ENCODE peak calls at places on chromosomes 13 and 19, in ten cellular contexts. One of them, this sample, is unnamed.
A peak's percentile ranks its signal among the peaks of the same experiment; 100 is the strongest.

GRCh38 chr13:64428196-64428595 is 2801.9 kb downstream of the PCDH9 start:
- DNase-seq in left ventricle myocardium inferior: no peak
- DNase-seq in CD8-positive, alpha-beta memory T cell: no peak
- DNase-seq in A549: no peak
- DNase-seq in adipocyte: peak; percentile 45
- DNase-seq in hepatocyte: no peak
- DNase-seq in spleen: no peak
- DNase-seq in cardiac muscle cell: no peak
- DNase-seq in transverse colon: no peak
- DNase-seq in Peyer's patch: no peak
- DNase-seq in this sample: no peak

GRCh38 chr19:38647966-38648788 is 728 bp downstream of the ACTN4 start:
- DNase-seq in left ventricle myocardium inferior: no peak
- DNase-seq in CD8-positive, alpha-beta memory T cell: no peak
- DNase-seq in A549: no peak
- DNase-seq in adipocyte: peak; percentile 55
- DNase-seq in hepatocyte: peak; percentile 26
- DNase-seq in spleen: no peak
- DNase-seq in cardiac muscle cell: peak; percentile 29
- DNase-seq in transverse colon: no peak
- DNase-seq in Peyer's patch: no peak
- DNase-seq in this sample: peak; percentile 51

GRCh38 chr19:6772866-6773322 is 386 bp downstream of the VAV1 start:
- DNase-seq in left ventricle myocardium inferior: no peak
- DNase-seq in CD8-positive, alpha-beta memory T cell: no peak
- DNase-seq in A549: no peak
- DNase-seq in adipocyte: no peak
- DNase-seq in hepatocyte: no peak
- DNase-seq in spleen: no peak
- DNase-seq in cardiac muscle cell: no peak
- DNase-seq in transverse colon: no peak
- DNase-seq in Peyer's patch: no peak
- DNase-seq in this sample: no peak

GRCh38 chr13:36918246-36919060 is 1.6 kb downstream of the SMAD9 start:
- DNase-seq in left ventricle myocardium inferior: no peak
- DNase-seq in CD8-positive, alpha-beta memory T cell: no peak
- DNase-seq in A549: no peak
- DNase-seq in adipocyte: peak; percentile 67
- DNase-seq in hepatocyte: no peak
- DNase-seq in spleen: no peak
- DNase-seq in cardiac muscle cell: peak; percentile 44
- DNase-seq in transverse colon: no peak
- DNase-seq in Peyer's patch: no peak
- DNase-seq in this sample: no peak

GRCh38 chr19:39212377-39212742 is 8.3 kb upstream of the SYCN start:
- DNase-seq in left ventricle myocardium inferior: peak; percentile 24
- DNase-seq in CD8-positive, alpha-beta memory T cell: peak; percentile 52
- DNase-seq in A549: no peak
- DNase-seq in adipocyte: peak; percentile 16
- DNase-seq in hepatocyte: no peak
- DNase-seq in spleen: peak; percentile 77
- DNase-seq in cardiac muscle cell: no peak
- DNase-seq in transverse colon: peak; percentile 26
- DNase-seq in Peyer's patch: peak; percentile 36
- DNase-seq in this sample: no peak

GRCh38 chr13:112928958-112929777 is 39.8 kb upstream of the MCF2L start:
- DNase-seq in left ventricle myocardium inferior: no peak
- DNase-seq in CD8-positive, alpha-beta memory T cell: no peak
- DNase-seq in A549: no peak
- DNase-seq in adipocyte: peak; percentile 28
- DNase-seq in hepatocyte: peak; percentile 81
- DNase-seq in spleen: no peak
- DNase-seq in cardiac muscle cell: no peak
- DNase-seq in transverse colon: peak; percentile 66
- DNase-seq in Peyer's patch: no peak
- DNase-seq in this sample: no peak

GRCh38 chr19:44142014-44142523 is 715 bp downstream of the ZNF234 start:
- DNase-seq in left ventricle myocardium inferior: no peak
- DNase-seq in CD8-positive, alpha-beta memory T cell: no peak
- DNase-seq in A549: peak; percentile 14
- DNase-seq in adipocyte: peak; percentile 31
- DNase-seq in hepatocyte: peak; percentile 16
- DNase-seq in spleen: no peak
- DNase-seq in cardiac muscle cell: peak; percentile 5
- DNase-seq in transverse colon: no peak
- DNase-seq in Peyer's patch: no peak
- DNase-seq in this sample: no peak

GRCh38 chr19:7677664-7678311 is 898 bp downstream of the MCEMP1 start:
- DNase-seq in left ventricle myocardium inferior: no peak
- DNase-seq in CD8-positive, alpha-beta memory T cell: no peak
- DNase-seq in A549: no peak
- DNase-seq in adipocyte: no peak
- DNase-seq in hepatocyte: no peak
- DNase-seq in spleen: peak; percentile 81
- DNase-seq in cardiac muscle cell: no peak
- DNase-seq in transverse colon: no peak
- DNase-seq in Peyer's patch: no peak
- DNase-seq in this sample: no peak

GRCh38 chr13:38933786-38934185 is 56.8 kb downstream of the STOML3 start:
- DNase-seq in left ventricle myocardium inferior: no peak
- DNase-seq in CD8-positive, alpha-beta memory T cell: no peak
- DNase-seq in A549: no peak
- DNase-seq in adipocyte: no peak
- DNase-seq in hepatocyte: no peak
- DNase-seq in spleen: no peak
- DNase-seq in cardiac muscle cell: no peak
- DNase-seq in transverse colon: no peak
- DNase-seq in Peyer's patch: no peak
- DNase-seq in this sample: no peak

DNA sequence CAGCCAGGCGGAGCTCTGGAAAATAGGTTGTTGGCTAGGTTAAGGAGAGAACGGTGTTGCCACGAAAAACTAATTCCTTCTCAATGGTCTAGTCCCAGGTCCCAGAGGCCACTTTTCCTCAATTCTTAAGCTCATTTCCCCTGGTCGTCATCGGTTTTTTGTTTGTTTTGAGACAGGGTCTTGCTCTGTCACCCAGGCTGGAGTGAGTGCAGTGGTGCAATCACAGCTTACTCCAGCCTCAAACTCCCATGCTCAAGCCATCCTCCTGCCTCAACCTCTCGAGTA is 1.2 kb downstream of the SF3A2 start:
- DNase-seq in left ventricle myocardium inferior: no peak
- DNase-seq in CD8-positive, alpha-beta memory T cell: no peak
- DNase-seq in A549: no peak
- DNase-seq in adipocyte: no peak
- DNase-seq in hepatocyte: no peak
- DNase-seq in spleen: no peak
- DNase-seq in cardiac muscle cell: no peak
- DNase-seq in transverse colon: no peak
- DNase-seq in Peyer's patch: no peak
- DNase-seq in this sample: no peak
- H3K4me1 ChIP-seq in left ventricle myocardium inferior: peaks cover 94% of the 10 kb centered on the region
- H3K4me1 ChIP-seq in CD8-positive, alpha-beta memory T cell: peaks cover 73% of the 10 kb centered on the region
- H3K4me1 ChIP-seq in A549: peaks cover 45% of the 10 kb centered on the region
- H3K4me1 ChIP-seq in adipocyte: peaks cover 54% of the 10 kb centered on the region
- H3K4me1 ChIP-seq in hepatocyte: peaks cover 61% of the 10 kb centered on the region
- H3K4me1 ChIP-seq in spleen: peaks cover 77% of the 10 kb centered on the region
- H3K4me1 ChIP-seq in cardiac muscle cell: peaks cover 29% of the 10 kb centered on the region
- H3K4me1 ChIP-seq in transverse colon: peaks cover 72% of the 10 kb centered on the region
- H3K4me1 ChIP-seq in Peyer's patch: peaks cover 41% of the 10 kb centered on the region
- H3K4me1 ChIP-seq in this sample: peaks cover 56% of the 10 kb centered on the region

GRCh38 chr13:34886476-34886875 is 55.6 kb upstream of the NBEA start:
- DNase-seq in left ventricle myocardium inferior: no peak
- DNase-seq in CD8-positive, alpha-beta memory T cell: no peak
- DNase-seq in A549: no peak
- DNase-seq in adipocyte: no peak
- DNase-seq in hepatocyte: no peak
- DNase-seq in spleen: no peak
- DNase-seq in cardiac muscle cell: no peak
- DNase-seq in transverse colon: no peak
- DNase-seq in Peyer's patch: no peak
- DNase-seq in this sample: no peak
- H3K4me1 ChIP-seq in left ventricle myocardium inferior: peaks cover 11% of the 10 kb centered on the region
- H3K4me1 ChIP-seq in CD8-positive, alpha-beta memory T cell: no peaks in the 10 kb centered on the region
- H3K4me1 ChIP-seq in A549: peaks cover 11% of the 10 kb centered on the region
- H3K4me1 ChIP-seq in adipocyte: no peaks in the 10 kb centered on the region
- H3K4me1 ChIP-seq in hepatocyte: no peaks in the 10 kb centered on the region
- H3K4me1 ChIP-seq in spleen: no peaks in the 10 kb centered on the region
- H3K4me1 ChIP-seq in cardiac muscle cell: no peaks in the 10 kb centered on the region
- H3K4me1 ChIP-seq in transverse colon: no peaks in the 10 kb centered on the region
- H3K4me1 ChIP-seq in Peyer's patch: no peaks in the 10 kb centered on the region
- H3K4me1 ChIP-seq in this sample: no peaks in the 10 kb centered on the region

GRCh38 chr19:41323023-41323422 is 13.1 kb downstream of the CCDC97 start:
- DNase-seq in left ventricle myocardium inferior: peak; percentile 45
- DNase-seq in CD8-positive, alpha-beta memory T cell: no peak
- DNase-seq in A549: no peak
- DNase-seq in adipocyte: peak; percentile 73
- DNase-seq in hepatocyte: peak; percentile 51
- DNase-seq in spleen: no peak
- DNase-seq in cardiac muscle cell: no peak
- DNase-seq in transverse colon: no peak
- DNase-seq in Peyer's patch: no peak
- DNase-seq in this sample: no peak

GRCh38 chr19:41323430-41324125 is 13.6 kb downstream of the CCDC97 start:
- DNase-seq in left ventricle myocardium inferior: peak; percentile 62
- DNase-seq in CD8-positive, alpha-beta memory T cell: no peak
- DNase-seq in A549: peak; percentile 93
- DNase-seq in adipocyte: peak; percentile 97
- DNase-seq in hepatocyte: peak; percentile 88
- DNase-seq in spleen: no peak
- DNase-seq in cardiac muscle cell: no peak
- DNase-seq in transverse colon: peak; percentile 51
- DNase-seq in Peyer's patch: no peak
- DNase-seq in this sample: no peak

GRCh38 chr19:41321204-41321599 is 11.2 kb downstream of the CCDC97 start:
- DNase-seq in left ventricle myocardium inferior: no peak
- DNase-seq in CD8-positive, alpha-beta memory T cell: no peak
- DNase-seq in A549: no peak
- DNase-seq in adipocyte: no peak
- DNase-seq in hepatocyte: no peak
- DNase-seq in spleen: no peak
- DNase-seq in cardiac muscle cell: no peak
- DNase-seq in transverse colon: no peak
- DNase-seq in Peyer's patch: no peak
- DNase-seq in this sample: no peak

GRCh38 chr19:41321600-41322270 is 11.8 kb downstream of the CCDC97 start:
- DNase-seq in left ventricle myocardium inferior: no peak
- DNase-seq in CD8-positive, alpha-beta memory T cell: no peak
- DNase-seq in A549: peak; percentile 95
- DNase-seq in adipocyte: peak; percentile 87
- DNase-seq in hepatocyte: peak; percentile 60
- DNase-seq in spleen: no peak
- DNase-seq in cardiac muscle cell: peak; percentile 66
- DNase-seq in transverse colon: peak; percentile 41
- DNase-seq in Peyer's patch: no peak
- DNase-seq in this sample: no peak

DNA sequence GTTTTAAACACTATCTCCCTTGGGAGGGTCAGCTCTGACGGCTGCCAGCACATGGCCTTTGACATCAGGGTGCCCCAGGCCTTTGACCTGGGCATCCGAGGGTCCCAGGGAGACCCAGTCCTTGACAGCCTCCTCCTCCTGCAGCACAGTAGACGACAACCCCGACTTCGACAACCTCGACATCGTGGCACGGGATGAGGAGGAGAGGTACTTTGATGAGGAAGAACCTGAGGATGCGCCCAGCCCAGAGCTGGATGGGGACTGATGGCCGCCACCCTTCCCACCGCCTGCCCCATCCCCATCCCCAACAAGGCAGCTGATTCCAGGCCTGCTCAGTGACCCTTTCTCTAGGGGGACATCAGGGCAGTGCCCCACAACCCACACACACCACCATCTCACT is 12.5 kb downstream of the CCDC97 start:
- DNase-seq in left ventricle myocardium inferior: no peak
- DNase-seq in CD8-positive, alpha-beta memory T cell: no peak
- DNase-seq in A549: no peak
- DNase-seq in adipocyte: no peak
- DNase-seq in hepatocyte: no peak
- DNase-seq in spleen: no peak
- DNase-seq in cardiac muscle cell: no peak
- DNase-seq in transverse colon: no peak
- DNase-seq in Peyer's patch: no peak
- DNase-seq in this sample: no peak
- H3K4me1 ChIP-seq in left ventricle myocardium inferior: peaks cover 65% of the 10 kb centered on the region
- H3K4me1 ChIP-seq in CD8-positive, alpha-beta memory T cell: peaks cover 29% of the 10 kb centered on the region
- H3K4me1 ChIP-seq in A549: peaks cover 63% of the 10 kb centered on the region
- H3K4me1 ChIP-seq in adipocyte: peaks cover 52% of the 10 kb centered on the region
- H3K4me1 ChIP-seq in hepatocyte: peaks cover 64% of the 10 kb centered on the region
- H3K4me1 ChIP-seq in spleen: peaks cover 62% of the 10 kb centered on the region
- H3K4me1 ChIP-seq in cardiac muscle cell: peaks cover 39% of the 10 kb centered on the region
- H3K4me1 ChIP-seq in transverse colon: peaks cover 36% of the 10 kb centered on the region
- H3K4me1 ChIP-seq in Peyer's patch: peaks cover 24% of the 10 kb centered on the region
- H3K4me1 ChIP-seq in this sample: peaks cover 24% of the 10 kb centered on the region

GRCh38 chr19:28404462-28404861 is 808.5 kb downstream of the UQCRFS1 start:
- DNase-seq in left ventricle myocardium inferior: no peak
- DNase-seq in CD8-positive, alpha-beta memory T cell: no peak
- DNase-seq in A549: no peak
- DNase-seq in adipocyte: no peak
- DNase-seq in hepatocyte: no peak
- DNase-seq in spleen: no peak
- DNase-seq in cardiac muscle cell: no peak
- DNase-seq in transverse colon: no peak
- DNase-seq in Peyer's patch: no peak
- DNase-seq in this sample: no peak

GRCh38 chr19:28406966-28407365 is 806.0 kb downstream of the UQCRFS1 start:
- DNase-seq in left ventricle myocardium inferior: no peak
- DNase-seq in CD8-positive, alpha-beta memory T cell: no peak
- DNase-seq in A549: no peak
- DNase-seq in adipocyte: no peak
- DNase-seq in hepatocyte: no peak
- DNase-seq in spleen: no peak
- DNase-seq in cardiac muscle cell: no peak
- DNase-seq in transverse colon: no peak
- DNase-seq in Peyer's patch: no peak
- DNase-seq in this sample: no peak

GRCh38 chr19:28402701-28403290 is 810.2 kb downstream of the UQCRFS1 start:
- DNase-seq in left ventricle myocardium inferior: no peak
- DNase-seq in CD8-positive, alpha-beta memory T cell: no peak
- DNase-seq in A549: no peak
- DNase-seq in adipocyte: no peak
- DNase-seq in hepatocyte: no peak
- DNase-seq in spleen: no peak
- DNase-seq in cardiac muscle cell: no peak
- DNase-seq in transverse colon: no peak
- DNase-seq in Peyer's patch: no peak
- DNase-seq in this sample: no peak

GRCh38 chr19:28403698-28404099 is 809.3 kb downstream of the UQCRFS1 start:
- DNase-seq in left ventricle myocardium inferior: no peak
- DNase-seq in CD8-positive, alpha-beta memory T cell: no peak
- DNase-seq in A549: no peak
- DNase-seq in adipocyte: no peak
- DNase-seq in hepatocyte: no peak
- DNase-seq in spleen: no peak
- DNase-seq in cardiac muscle cell: no peak
- DNase-seq in transverse colon: no peak
- DNase-seq in Peyer's patch: no peak
- DNase-seq in this sample: no peak

DNA sequence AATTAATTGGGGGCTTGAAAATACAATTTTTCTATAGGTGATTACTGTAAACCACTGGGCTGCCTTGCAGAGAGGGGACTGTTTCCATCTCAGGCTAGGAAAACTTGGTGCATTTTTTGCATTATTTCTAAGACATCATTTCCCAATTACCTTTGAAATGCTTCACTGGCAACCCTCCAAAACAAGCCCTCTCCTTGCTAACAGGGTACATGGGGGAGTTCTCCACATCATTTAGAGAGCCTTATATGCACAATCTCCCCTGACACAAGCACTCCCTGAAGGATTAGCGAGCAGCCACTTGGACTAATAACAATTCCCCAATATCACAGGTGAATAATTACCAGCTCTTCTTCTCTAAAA is 806.7 kb downstream of the UQCRFS1 start:
- DNase-seq in left ventricle myocardium inferior: no peak
- DNase-seq in CD8-positive, alpha-beta memory T cell: no peak
- DNase-seq in A549: no peak
- DNase-seq in adipocyte: no peak
- DNase-seq in hepatocyte: no peak
- DNase-seq in spleen: no peak
- DNase-seq in cardiac muscle cell: peak; percentile 15
- DNase-seq in transverse colon: no peak
- DNase-seq in Peyer's patch: no peak
- DNase-seq in this sample: no peak
- H3K4me1 ChIP-seq in left ventricle myocardium inferior: no peaks in the 10 kb centered on the region
- H3K4me1 ChIP-seq in CD8-positive, alpha-beta memory T cell: no peaks in the 10 kb centered on the region
- H3K4me1 ChIP-seq in A549: no peaks in the 10 kb centered on the region
- H3K4me1 ChIP-seq in adipocyte: no peaks in the 10 kb centered on the region
- H3K4me1 ChIP-seq in hepatocyte: no peaks in the 10 kb centered on the region
- H3K4me1 ChIP-seq in spleen: no peaks in the 10 kb centered on the region
- H3K4me1 ChIP-seq in cardiac muscle cell: peaks cover 14% of the 10 kb centered on the region
- H3K4me1 ChIP-seq in transverse colon: peaks cover 20% of the 10 kb centered on the region
- H3K4me1 ChIP-seq in Peyer's patch: no peaks in the 10 kb centered on the region
- H3K4me1 ChIP-seq in this sample: peaks cover 16% of the 10 kb centered on the region

This sample was measured in mucosa of descending colon.